ENCODE peak calls at places on chromosome 16, in ten cellular contexts. I is NCI-H345; R is CD8-positive, alpha-beta memory T cell; Q is cardiac fibroblast; V is NCI-H187; U is T-helper 2 cell; J is psoas muscle; K is EL; L is M059J; S is HEK293T. E is an unnamed sample.

GRCh38 chr16:59527206-59527997 is 793.3 kb upstream of the GOT2 start:
- DNase-seq in I (no peak), R (no peak), Q (peak; percentile 4), V (no peak), U (no peak), J (no peak), K (peak; percentile 90), L (peak; percentile 89), S (no peak), E (no peak)

GRCh38 chr16:56860226-56861020 is 4.6 kb upstream of the SLC12A3 start:
- DNase-seq in I (no peak), R (peak; percentile 69), Q (no peak), V (no peak), U (no peak), J (no peak), K (no peak), L (peak; percentile 28), S (no peak), E (peak; percentile 58)

GRCh38 chr16:65965632-65966031 is 400.9 kb upstream of the CDH5 start:
- DNase-seq in I (no peak), R (no peak), Q (no peak), V (no peak), U (no peak), J (no peak), K (no peak), L (peak; percentile 57), S (no peak), E (no peak)

GRCh38 chr16:75789237-75789636 is 62.9 kb upstream of the CPHXL start:
- DNase-seq in I (peak; percentile 25), R (no peak), Q (peak; percentile 64), V (no peak), U (no peak), J (no peak), K (peak; percentile 40), L (peak; percentile 56), S (peak; percentile 36), E (peak; percentile 7)

GRCh38 chr16:65122974-65123845 is 1.3 kb upstream of the CDH11 start:
- DNase-seq in I (no peak), R (no peak), Q (peak; percentile 78), V (no peak), U (no peak), J (peak; percentile 62), K (peak; percentile 70), L (peak; percentile 64), S (no peak), E (no peak)

GRCh38 chr16:50261707-50262235 is 4.6 kb upstream of the ADCY7 start:
- DNase-seq in I (peak; percentile 2), R (peak; percentile 15), Q (no peak), V (no peak), U (no peak), J (no peak), K (no peak), L (no peak), S (no peak), E (no peak)

GRCh38 chr16:24508614-24509013 is 30.8 kb upstream of the RBBP6 start:
- DNase-seq in I (no peak), R (no peak), Q (peak; percentile 80), V (no peak), U (no peak), J (no peak), K (peak; percentile 77), L (peak; percentile 92), S (no peak), E (no peak)

GRCh38 chr16:86554917-86555762 is at the start of gene MTHFSD:
- DNase-seq in I (peak; percentile 87), R (peak; percentile 96), Q (peak; percentile 93), V (peak; percentile 62), U (peak; percentile 93), J (peak; percentile 95), K (peak; percentile 88), L (peak; percentile 86), S (peak; percentile 98), E (peak; percentile 94)

GRCh38 chr16:6349725-6350124 is 982.9 kb upstream of the RBFOX1 start:
- DNase-seq in I (no peak), R (no peak), Q (no peak), V (no peak), U (no peak), J (no peak), K (no peak), L (no peak), S (no peak), E (no peak)

GRCh38 chr16:9033125-9033830 is 58.2 kb upstream of the HAPSTR1 start:
- DNase-seq in I (peak; percentile 11), R (no peak), Q (peak; percentile 75), V (peak; percentile 3), U (no peak), J (no peak), K (peak; percentile 65), L (peak; percentile 80), S (peak; percentile 64), E (no peak)

GRCh38 chr16:31129568-31130335 is 5.8 kb downstream of the PRSS8 start:
- DNase-seq in I (no peak), R (no peak), Q (peak; percentile 35), V (no peak), U (no peak), J (peak; percentile 57), K (no peak), L (no peak), S (no peak), E (no peak)

GRCh38 chr16:27746076-27746855 is 196.3 kb downstream of the KATNIP start:
- DNase-seq in I (no peak), R (no peak), Q (no peak), V (no peak), U (no peak), J (no peak), K (no peak), L (no peak), S (no peak), E (no peak)

GRCh38 chr16:78235168-78235800 is 135.8 kb downstream of the WWOX start:
- DNase-seq in I (peak; percentile 55), R (peak; percentile 74), Q (peak; percentile 76), V (peak; percentile 26), U (peak; percentile 40), J (peak; percentile 51), K (no peak), L (peak; percentile 32), S (peak; percentile 86), E (peak; percentile 38)

GRCh38 chr16:31120129-31120528 is 2.7 kb downstream of the KAT8 start:
- DNase-seq in I (no peak), R (no peak), Q (no peak), V (no peak), U (no peak), J (no peak), K (no peak), L (no peak), S (no peak), E (no peak)

GRCh38 chr16:30122621-30123160 is 329 bp downstream of the MAPK3 start:
- DNase-seq in I (peak; percentile 62), R (peak; percentile 49), Q (peak; percentile 36), V (no peak), U (no peak), J (peak; percentile 25), K (no peak), L (peak; percentile 19), S (no peak), E (no peak)

GRCh38 chr16:82699711-82700495 is 73.1 kb downstream of the CDH13 start:
- DNase-seq in I (no peak), R (no peak), Q (peak; percentile 93), V (no peak), U (no peak), J (no peak), K (peak; percentile 85), L (peak; percentile 90), S (no peak), E (no peak)

GRCh38 chr16:4663756-4664465 is 29.5 kb upstream of the NUDT16L1 start:
- DNase-seq in I (peak; percentile 33), R (no peak), Q (no peak), V (no peak), U (no peak), J (peak; percentile 54), K (no peak), L (no peak), S (no peak), E (no peak)

GRCh38 chr16:87295259-87295658 is 21.9 kb downstream of the C16orf95 start:
- DNase-seq in I (no peak), R (no peak), Q (no peak), V (no peak), U (no peak), J (no peak), K (peak; percentile 8), L (peak; percentile 13), S (peak; percentile 56), E (no peak)

GRCh38 chr16:9053006-9053601 is 38.3 kb upstream of the HAPSTR1 start:
- DNase-seq in I (no peak), R (no peak), Q (peak; percentile 83), V (no peak), U (no peak), J (peak; percentile 51), K (peak; percentile 81), L (peak; percentile 50), S (peak; percentile 88), E (no peak)

GRCh38 chr16:11213373-11213772 is 42.6 kb downstream of the SOCS1 start:
- DNase-seq in I (no peak), R (no peak), Q (no peak), V (no peak), U (no peak), J (no peak), K (no peak), L (no peak), S (no peak), E (no peak)

GRCh38 chr16:68823401-68823800 is 19.9 kb upstream of the TANGO6 start:
- DNase-seq in I (no peak), R (no peak), Q (peak; percentile 88), V (no peak), U (no peak), J (no peak), K (peak; percentile 95), L (peak; percentile 78), S (no peak), E (no peak)

GRCh38 chr16:27966756-27967155 is 96.8 kb downstream of the GSG1L start:
- DNase-seq in I (no peak), R (no peak), Q (no peak), V (no peak), U (no peak), J (no peak), K (no peak), L (no peak), S (no peak), E (no peak)

GRCh38 chr16:56425439-56425832 is at the start of gene AMFR:
- DNase-seq in I (peak; percentile 67), R (peak; percentile 74), Q (peak; percentile 89), V (peak; percentile 16), U (peak; percentile 67), J (peak; percentile 78), K (peak; percentile 86), L (peak; percentile 78), S (peak; percentile 85), E (peak; percentile 74)

GRCh38 chr16:53372942-53373871 is 61.1 kb upstream of the RBL2 start:
- DNase-seq in I (peak; percentile 53), R (peak; percentile 81), Q (no peak), V (peak; percentile 4), U (peak; percentile 72), J (no peak), K (no peak), L (no peak), S (no peak), E (peak; percentile 81)

GRCh38 chr16:84159006-84159405 is 13.9 kb downstream of the DNAAF1 start:
- DNase-seq in I (no peak), R (no peak), Q (no peak), V (no peak), U (no peak), J (no peak), K (no peak), L (no peak), S (no peak), E (no peak)

GRCh38 chr16:51648521-51648920 is 497.5 kb upstream of the SALL1 start:
- DNase-seq in I (no peak), R (no peak), Q (peak; percentile 23), V (no peak), U (no peak), J (no peak), K (no peak), L (peak; percentile 64), S (no peak), E (no peak)

GRCh38 chr16:27852681-27853080 is 210.8 kb downstream of the GSG1L start:
- DNase-seq in I (no peak), R (no peak), Q (no peak), V (no peak), U (no peak), J (no peak), K (no peak), L (no peak), S (no peak), E (no peak)

GRCh38 chr16:87464691-87465300 is 28.0 kb downstream of the ZCCHC14 start:
- DNase-seq in I (no peak), R (no peak), Q (peak; percentile 95), V (no peak), U (no peak), J (peak; percentile 73), K (peak; percentile 84), L (peak; percentile 93), S (no peak), E (no peak)

E was measured in central memory CD4-positive, alpha-beta T cell.